ENCODE peak calls at places on chromosomes 6 and 20, in four cellular contexts. S, B, N and O are unnamed samples.
A peak's percentile ranks its signal among the peaks of the same experiment; 100 is the strongest.

GRCh38 chr20:22512911-22513489 is 71.4 kb downstream of the FOXA2 start:
- DNase-seq in S (no peak), B (no peak), N (no peak), O (no peak)

GRCh38 chr20:6956056-6956455 is 188.6 kb downstream of the BMP2 start:
- DNase-seq in N (no peak), S (no peak), B (no peak), O (no peak)

GRCh38 chr6:22636450-22636849 is 67.1 kb downstream of the HDGFL1 start:
- DNase-seq in B (no peak), N (no peak), S (no peak), O (no peak)

GRCh38 chr6:17013701-17014100 is 88.1 kb upstream of the STMND1 start:
- DNase-seq in N (no peak), B (no peak), S (no peak), O (no peak)

GRCh38 chr6:168057836-168058235 is 21.2 kb downstream of the FRMD1 start:
- DNase-seq in B (peak; percentile 6), N (no peak), S (no peak), O (no peak)

GRCh38 chr6:76876922-76877553 is 586.3 kb downstream of the HTR1B start:
- DNase-seq in S (no peak), B (peak; percentile 21), N (peak; percentile 10), O (no peak)

GRCh38 chr20:4820833-4821518 is 99.3 kb downstream of the PRND start:
- DNase-seq in S (no peak), N (peak; percentile 50), B (peak; percentile 43), O (peak; percentile 35)

GRCh38 chr6:122833229-122833556 is 44.1 kb downstream of the SMPDL3A start:
- DNase-seq in N (no peak), B (no peak), S (no peak), O (no peak)

GRCh38 chr6:1285589-1286340 is 26.1 kb upstream of the FOXQ1 start:
- DNase-seq in S (no peak), N (no peak), B (no peak), O (no peak)

GRCh38 chr20:45359406-45360148 is 3.4 kb upstream of the SYS1 start:
- DNase-seq in S (no peak), N (no peak), B (no peak), O (no peak)
- H3K4me3 ChIP-seq in S (no peak overlapping the region), N (no peak overlapping the region), B (no peak overlapping the region), O (no peak overlapping the region)

GRCh38 chr6:20402181-20403079 is 751 bp downstream of the E2F3 start:
- DNase-seq in B (peak; percentile 40), N (peak; percentile 70), S (peak; percentile 12), O (peak; percentile 47)

GRCh38 chr6:20403080-20403765 is 1.5 kb downstream of the E2F3 start:
- DNase-seq in N (peak; percentile 91), B (peak; percentile 72), S (peak; percentile 80), O (peak; percentile 56)

GRCh38 chr6:20403766-20404640 is 2.3 kb downstream of the E2F3 start:
- DNase-seq in N (peak; percentile 63), S (peak; percentile 12), B (no peak), O (no peak)

GRCh38 chr6:20401403-20402180 is at the start of gene E2F3:
- DNase-seq in B (peak; percentile 99), N (peak; percentile 99), S (peak; percentile 100), O (peak; percentile 99)

GRCh38 chr6:20404641-20405032 is 3.0 kb downstream of the E2F3 start:
- DNase-seq in S (peak; percentile 72), N (peak; percentile 78), B (no peak), O (peak; percentile 31)
- TF ChIP-seq POLR2A in S (no peak), N (no peak), B (no peak), O (no peak)

GRCh38 chr20:62548483-62548882 is 72.7 kb upstream of the GATA5 start:
- DNase-seq in S (no peak), B (no peak), N (no peak), O (no peak)
- H3K4me3 ChIP-seq in S (no peak overlapping the region), B (no peak overlapping the region), N (no peak overlapping the region), O (no peak overlapping the region)

DNA sequence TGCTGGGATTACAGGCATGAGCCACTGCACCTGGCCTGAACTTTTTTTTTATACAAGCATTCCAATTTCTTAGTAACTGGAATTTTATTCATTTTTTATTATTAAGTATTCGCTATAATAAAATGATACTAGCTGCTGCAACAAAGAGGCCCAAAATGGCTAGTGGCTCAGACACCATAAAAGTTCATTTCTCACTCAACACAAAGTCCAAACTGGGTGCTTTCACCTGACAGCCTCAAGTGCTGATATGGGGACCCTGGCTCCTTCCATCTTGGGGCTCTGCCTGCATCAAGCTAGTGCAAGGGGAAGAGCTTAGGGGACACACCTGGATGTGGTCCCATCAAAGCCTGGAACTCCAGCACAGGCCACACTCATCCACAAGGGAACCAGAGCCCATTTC is 12.2 kb upstream of the NOP56 start:
- DNase-seq in S (no peak), N (no peak), B (no peak), O (no peak)
- TF ChIP-seq POLR2A in S (no peak), N (no peak), B (no peak), O (no peak)

DNA sequence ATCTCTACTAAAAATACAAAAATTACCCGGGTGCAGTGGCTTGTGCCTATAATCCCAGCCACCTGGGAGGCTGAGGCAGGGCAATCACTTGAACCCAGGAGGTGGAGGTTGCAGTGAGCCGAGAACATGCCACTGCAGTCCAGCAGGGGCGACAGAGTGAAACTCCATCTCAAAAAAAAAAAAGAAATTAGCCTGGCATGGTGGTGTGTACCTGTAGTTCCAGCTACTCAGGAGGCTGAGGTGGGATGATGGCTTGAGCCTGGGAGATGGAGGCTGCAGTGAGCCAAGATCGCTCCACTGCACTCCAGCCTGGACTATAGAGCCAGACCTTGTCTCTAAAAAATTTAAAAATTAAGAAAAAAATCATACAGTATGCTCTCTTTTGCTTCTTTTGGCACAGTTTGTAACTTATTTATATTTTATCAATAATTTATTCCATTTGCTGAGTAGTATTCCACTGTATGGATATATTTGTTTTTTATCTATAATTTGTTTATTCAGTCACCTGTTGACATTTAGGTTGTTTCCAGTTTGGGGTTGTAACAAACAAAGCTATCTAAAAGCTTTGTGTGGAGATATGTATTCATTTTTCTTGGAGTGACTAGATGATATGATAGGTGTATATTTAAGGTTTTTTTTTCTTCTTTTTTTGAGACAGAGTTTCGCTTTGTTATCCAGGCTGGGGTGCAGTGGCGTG is 8.0 kb upstream of the MYBL2 start:
- DNase-seq in B (no peak), N (peak; percentile 29), S (no peak), O (no peak)
- H3K4me3 ChIP-seq in B (no peak overlapping the region), N (no peak overlapping the region), S (peak overlapping the region; percentile 76), O (no peak overlapping the region)

GRCh38 chr6:53065266-53066058 is at the start of gene FBXO9:
- DNase-seq in N (peak; percentile 58), B (peak; percentile 79), S (no peak), O (no peak)
- TF ChIP-seq POLR2A in N (peak; percentile 82), B (peak; percentile 21), S (no peak), O (no peak)

DNA sequence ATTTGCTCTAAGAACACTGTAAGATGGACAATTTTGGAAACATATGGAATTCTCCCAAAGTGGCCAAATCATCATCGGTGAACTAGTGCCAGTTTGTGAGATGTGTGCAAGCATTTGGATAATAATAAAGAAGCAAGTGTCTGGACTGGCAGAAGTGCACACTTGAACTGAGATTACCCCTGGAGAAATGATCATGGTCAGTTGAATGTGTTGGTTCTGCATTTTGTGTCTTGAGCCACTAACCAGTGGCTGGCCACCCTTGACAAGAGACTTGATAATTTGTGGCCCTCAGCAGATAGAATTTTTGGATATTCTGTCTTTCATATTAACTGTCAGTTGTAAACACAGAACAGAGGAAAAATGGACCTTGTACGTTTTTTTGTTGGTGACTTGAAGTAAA is 37.5 kb downstream of the CITED2 start:
- DNase-seq in N (no peak), B (no peak), S (no peak), O (no peak)
- H3K4me3 ChIP-seq in N (no peak overlapping the region), B (no peak overlapping the region), S (no peak overlapping the region), O (no peak overlapping the region)